ENCODE peak calls at places on chromosomes 12 and 14, in ten cellular contexts. T is HCT116, B is upper lobe of left lung, R is transverse colon, N is breast epithelium, O is sigmoid colon, U is esophagus muscularis mucosa, E is HepG2, C is K562, H is stomach. D is an unnamed sample. For H3K36me3, the result is how much of the 10 kb centered on the place peaks cover.

GRCh38 chr12:11901687-11902524 is 168.8 kb upstream of the BCL2L14 start:
- DNase-seq in T (no peak), B (no peak), R (no peak), N (no peak), O (no peak), U (no peak), E (no peak), C (no peak), H (no peak), D (no peak)

GRCh38 chr12:6627598-6627997 is 8.2 kb downstream of the LPAR5 start:
- DNase-seq in T (no peak), B (peak), R (no peak), N (no peak), O (no peak), U (no peak), E (no peak), C (peak), H (no peak), D (no peak)

GRCh38 chr14:60777856-60778578 is 43.5 kb downstream of the MNAT1 start:
- DNase-seq in T (no peak), B (no peak), R (no peak), N (no peak), O (no peak), U (no peak), E (no peak), C (no peak), H (no peak), D (no peak)

GRCh38 chr12:81627336-81628189 is 131.6 kb downstream of the PPFIA2 start:
- DNase-seq in T (peak), B (no peak), R (no peak), N (no peak), O (no peak), U (no peak), E (peak), C (peak), H (no peak), D (peak)

GRCh38 chr12:80539029-80539428 is 95.0 kb downstream of the PTPRQ start:
- DNase-seq in T (no peak), B (no peak), R (no peak), N (no peak), O (no peak), U (no peak), E (no peak), C (no peak), H (no peak), D (no peak)

GRCh38 chr12:29278673-29279420 is 102.1 kb downstream of the ERGIC2 start:
- DNase-seq in T (no peak), B (no peak), R (no peak), N (no peak), O (no peak), U (no peak), E (no peak), C (no peak), H (no peak), D (no peak)

GRCh38 chr14:98208074-98208675 is 1063.8 kb downstream of the BCL11B start:
- DNase-seq in T (no peak), B (no peak), R (no peak), N (no peak), O (no peak), U (no peak), E (no peak), C (no peak), H (no peak), D (no peak)

GRCh38 chr12:79337891-79338290 is 352.9 kb downstream of the PAWR start:
- DNase-seq in T (no peak), B (no peak), R (no peak), N (no peak), O (no peak), U (no peak), E (no peak), C (no peak), H (no peak), D (no peak)

GRCh38 chr12:92493816-92494215 is 209.0 kb upstream of the PLEKHG7 start:
- DNase-seq in T (no peak), B (no peak), R (no peak), N (no peak), O (no peak), U (no peak), E (no peak), C (no peak), H (no peak), D (no peak)

GRCh38 chr12:40903040-40903439 is 210.8 kb downstream of the CNTN1 start:
- DNase-seq in T (no peak), B (no peak), R (no peak), N (no peak), O (no peak), U (no peak), E (no peak), C (no peak), H (no peak), D (no peak)

GRCh38 chr12:2963154-2963759 is 4.1 kb downstream of the TEAD4 start:
- DNase-seq in T (no peak), B (no peak), R (no peak), N (no peak), O (no peak), U (no peak), E (peak), C (peak), H (no peak), D (no peak)

GRCh38 chr12:2582631-2583616 is 211.8 kb upstream of the FKBP4 start:
- DNase-seq in T (peak), B (peak), R (peak), N (no peak), O (peak), U (no peak), E (peak), C (peak), H (peak), D (peak)

GRCh38 chr14:76701981-76702380 is 59.3 kb upstream of the VASH1 start:
- DNase-seq in T (no peak), B (no peak), R (no peak), N (no peak), O (peak), U (peak), E (no peak), C (no peak), H (no peak), D (no peak)

GRCh38 chr14:72880164-72880563 is 13.7 kb downstream of the DPF3 start:
- DNase-seq in T (no peak), B (no peak), R (no peak), N (no peak), O (no peak), U (no peak), E (no peak), C (no peak), H (no peak), D (no peak)
- H3K36me3 ChIP-seq in T (under half), B (under half), R (under half), N (under half), O (under half), U (under half), E (under half), C (under half), H (under half), D (under half)

GRCh38 chr14:94043111-94043755 is 17.1 kb downstream of the OTUB2 start:
- DNase-seq in T (no peak), B (no peak), R (no peak), N (no peak), O (peak), U (no peak), E (no peak), C (no peak), H (no peak), D (no peak)

GRCh38 chr14:94042433-94043091 is 16.4 kb downstream of the OTUB2 start:
- DNase-seq in T (no peak), B (no peak), R (no peak), N (no peak), O (no peak), U (no peak), E (no peak), C (no peak), H (no peak), D (no peak)

GRCh38 chr14:94040247-94040646 is 14.1 kb downstream of the OTUB2 start:
- DNase-seq in T (no peak), B (no peak), R (no peak), N (no peak), O (no peak), U (no peak), E (no peak), C (no peak), H (no peak), D (no peak)

GRCh38 chr14:94040796-94041195 is 14.7 kb downstream of the OTUB2 start:
- DNase-seq in T (no peak), B (no peak), R (no peak), N (no peak), O (no peak), U (no peak), E (no peak), C (no peak), H (no peak), D (no peak)

DNA sequence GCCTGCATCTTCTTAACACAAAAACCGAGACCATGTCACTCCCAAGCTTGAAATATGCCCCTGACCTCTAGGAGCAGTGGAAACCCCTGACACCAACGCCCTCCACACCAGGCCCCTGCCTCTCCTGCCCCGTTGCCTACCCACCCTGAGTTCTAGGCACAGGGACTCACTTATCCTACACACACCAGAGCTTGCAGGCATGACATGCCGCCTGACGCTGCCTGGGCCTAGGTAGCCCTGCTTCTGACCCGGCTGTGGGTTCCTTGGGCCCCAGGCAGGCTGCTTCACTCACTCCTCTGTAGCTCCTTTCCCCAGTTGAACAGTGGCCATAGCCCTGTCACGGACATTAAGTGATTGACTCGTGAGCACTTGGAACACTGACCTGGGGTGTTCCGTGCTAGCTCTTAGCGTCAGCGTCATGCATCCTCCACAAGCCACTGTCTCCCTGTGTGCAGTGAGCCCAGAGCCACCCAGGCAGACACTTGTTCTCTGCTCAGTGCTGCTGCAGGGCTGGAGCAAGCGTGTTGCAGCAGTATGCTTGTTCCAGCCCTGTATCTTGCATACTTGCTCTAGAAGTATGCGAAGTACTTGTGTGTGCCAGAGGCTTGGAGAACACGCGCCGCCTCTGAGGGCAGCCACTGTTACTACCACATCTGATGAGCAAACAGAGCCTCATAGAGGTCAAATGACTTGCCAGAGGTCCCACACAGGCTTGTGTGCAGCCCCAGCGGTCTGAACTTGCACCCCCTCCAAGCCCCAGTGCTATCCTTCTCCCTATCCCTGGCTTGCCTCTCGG is 15.6 kb downstream of the OTUB2 start:
- DNase-seq in T (no peak), B (peak), R (no peak), N (no peak), O (no peak), U (no peak), E (peak), C (no peak), H (peak), D (no peak)
- TF ChIP-seq POLR2AphosphoS5 in T (no peak), B (no peak), R (no peak), N (no peak), O (no peak), U (no peak), E (no peak), C (no peak), H (no peak), D (no peak)

DNA sequence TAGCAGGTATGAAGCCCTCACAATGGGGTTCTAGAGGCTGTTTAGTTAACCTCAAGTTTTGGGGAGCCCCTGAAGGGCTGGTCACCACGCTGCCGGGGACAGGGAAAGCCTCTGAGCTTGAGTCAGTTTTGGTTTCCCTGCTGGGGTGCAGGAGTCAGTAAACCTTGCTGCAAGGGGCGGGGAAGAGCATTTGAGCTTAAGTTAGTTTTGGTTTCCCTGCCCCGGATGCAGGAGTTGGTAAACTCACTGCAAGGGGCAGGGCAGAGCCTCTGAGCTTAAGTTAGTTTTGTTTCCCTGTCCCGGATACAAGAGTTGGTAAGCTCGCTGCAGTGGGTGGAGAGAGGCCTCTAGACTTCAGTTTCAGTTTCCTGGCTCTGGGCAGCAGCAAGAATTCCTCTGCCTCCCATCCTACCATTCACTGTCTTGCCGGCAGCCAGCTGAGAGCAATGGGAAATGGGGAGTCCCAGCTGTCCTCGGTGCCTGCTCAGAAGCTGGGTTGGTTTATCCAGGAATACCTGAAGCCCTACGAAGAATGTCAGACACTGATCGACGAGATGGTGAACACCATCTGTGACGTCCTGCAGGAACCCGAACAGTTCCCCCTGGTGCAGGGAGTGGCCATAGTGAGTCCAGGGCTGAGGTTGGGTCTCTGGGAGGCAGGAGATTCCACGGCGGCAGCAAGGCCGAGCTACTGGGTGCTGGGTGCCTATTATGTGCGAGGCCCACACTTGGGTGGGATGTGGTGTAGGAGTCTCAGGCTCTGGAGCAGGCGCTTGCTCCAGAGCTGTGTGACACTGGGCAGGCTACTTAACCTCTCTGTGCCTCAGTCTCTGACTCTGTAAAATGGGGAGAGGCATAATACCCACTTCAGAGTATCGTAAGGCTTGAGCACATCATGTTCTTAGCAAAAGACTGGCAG is at the start of gene OAS2:
- DNase-seq in T (no peak), B (peak), R (peak), N (peak), O (peak), U (peak), E (peak), C (no peak), H (peak), D (peak)
- TF ChIP-seq POLR2A in T (no peak), B (peak), R (peak), N (no peak), O (no peak), U (no peak), E (no peak), C (no peak), H (no peak), D (no peak)

GRCh38 chr12:118022728-118023109 is 6.2 kb downstream of the RFC5 start:
- DNase-seq in T (no peak), B (no peak), R (no peak), N (no peak), O (no peak), U (no peak), E (no peak), C (no peak), H (no peak), D (no peak)
- H3K36me3 ChIP-seq in T (half or more), B (under half), R (under half), N (under half), O (under half), U (half or more), E (under half), C (half or more), H (half or more), D (under half)

GRCh38 chr12:24948452-24948815 is 467 bp downstream of the BCAT1 start:
- DNase-seq in T (no peak), B (no peak), R (no peak), N (no peak), O (no peak), U (no peak), E (no peak), C (peak), H (no peak), D (no peak)
- TF ChIP-seq POLR2AphosphoS5 in T (no peak), B (no peak), R (no peak), N (no peak), O (no peak), U (no peak), E (no peak), C (no peak), H (no peak), D (no peak)

GRCh38 chr12:70217416-70217815 is 25.8 kb upstream of the CNOT2 start:
- DNase-seq in T (no peak), B (no peak), R (no peak), N (no peak), O (no peak), U (no peak), E (no peak), C (no peak), H (no peak), D (no peak)
- TF ChIP-seq POLR2A in T (no peak), B (no peak), R (no peak), N (no peak), O (no peak), U (no peak), E (no peak), C (no peak), H (no peak), D (no peak)